ENCODE peak calls at places on chromosome 22, in nine cellular contexts. L, G, D, W, V, F, R, C and T are unnamed samples. For H3K4me1 and H3K9me3, the result is how much of the 10 kb centered on the place peaks cover.

GRCh38 chr22:17232406-17232805 is 13.2 kb upstream of the ADA2 start:
- DNase-seq in G (no peak), W (no peak), V (no peak), C (no peak), F (no peak), L (no peak), D (no peak), R (peak), T (no peak)

GRCh38 chr22:37650463-37651136 is 7.9 kb upstream of the PDXP start:
- DNase-seq in F (no peak), G (no peak), C (no peak), R (no peak), L (no peak), D (no peak), V (no peak), W (no peak), T (no peak)

GRCh38 chr22:25818541-25818940 is 76.6 kb downstream of the MYO18B start:
- DNase-seq in L (no peak), R (no peak), W (no peak), C (no peak), V (no peak), G (no peak), D (no peak), F (no peak), T (no peak)

GRCh38 chr22:23529166-23530103 is 50.7 kb downstream of the IGLL1 start:
- DNase-seq in F (no peak), V (no peak), W (no peak), C (no peak), G (no peak), D (no peak), R (no peak), L (no peak), T (no peak)

GRCh38 chr22:38218661-38219331 is 17.0 kb downstream of the MAFF start:
- DNase-seq in R (peak), C (peak), L (peak), F (peak), W (peak), D (peak), G (peak), V (peak), T (peak)

GRCh38 chr22:17846326-17846992 is 72.2 kb upstream of the BID start:
- DNase-seq in F (peak), G (no peak), V (no peak), D (no peak), W (peak), C (peak), R (no peak), L (no peak), T (no peak)

GRCh38 chr22:35476341-35476740 is 64.3 kb upstream of the RASD2 start:
- DNase-seq in C (no peak), G (no peak), D (no peak), W (no peak), F (no peak), L (no peak), R (no peak), V (no peak), T (no peak)

GRCh38 chr22:26740253-26740652 is 82.9 kb downstream of the MIAT start:
- DNase-seq in W (no peak), D (no peak), F (no peak), G (no peak), R (peak), L (no peak), V (no peak), C (no peak), T (no peak)

GRCh38 chr22:35629406-35630234 is 12.5 kb upstream of the MB start:
- DNase-seq in D (no peak), F (no peak), G (peak), L (peak), V (peak), W (peak), C (peak), R (no peak), T (no peak)

GRCh38 chr22:36238348-36239149 is 778 bp downstream of the APOL2 start:
- DNase-seq in R (no peak), V (no peak), F (peak), D (no peak), G (peak), C (peak), W (no peak), L (peak), T (peak)

GRCh38 chr22:50010676-50011446 is 1.7 kb downstream of the IL17REL start:
- DNase-seq in W (no peak), L (no peak), G (no peak), F (no peak), R (no peak), C (no peak), D (peak), V (no peak), T (peak)

GRCh38 chr22:25482868-25483639 is 81.4 kb upstream of the GRK3 start:
- DNase-seq in G (no peak), W (no peak), R (no peak), L (no peak), V (no peak), D (no peak), F (peak), C (peak), T (no peak)

GRCh38 chr22:44128961-44129613 is 51.6 kb upstream of the PARVG start:
- DNase-seq in C (no peak), V (no peak), G (no peak), L (no peak), W (no peak), D (no peak), R (no peak), F (no peak), T (no peak)

GRCh38 chr22:45144928-45145327 is 18.8 kb upstream of the NUP50 start:
- DNase-seq in F (no peak), V (no peak), W (no peak), D (no peak), G (no peak), C (no peak), L (no peak), R (no peak), T (no peak)

GRCh38 chr22:49959782-49960158 is 802 bp upstream of the PIM3 start:
- DNase-seq in G (peak), C (no peak), L (peak), W (no peak), V (no peak), D (no peak), R (no peak), F (peak), T (peak)

GRCh38 chr22:35349704-35350538 is 31.0 kb upstream of the HMOX1 start:
- DNase-seq in R (peak), C (peak), D (no peak), V (no peak), G (no peak), W (peak), L (no peak), F (no peak), T (no peak)

GRCh38 chr22:38114484-38115398 is 4.3 kb upstream of the BAIAP2L2 start:
- DNase-seq in V (peak), D (peak), F (peak), R (peak), G (peak), W (peak), L (peak), C (peak), T (peak)

GRCh38 chr22:43885319-43885671 is 6.5 kb downstream of the PNPLA5 start:
- DNase-seq in R (no peak), D (no peak), V (no peak), F (no peak), G (no peak), C (no peak), W (no peak), L (no peak), T (no peak)

GRCh38 chr22:27045103-27045940 is 387.9 kb downstream of the MIAT start:
- DNase-seq in D (no peak), F (no peak), W (no peak), R (no peak), C (no peak), V (no peak), L (no peak), G (no peak), T (no peak)

GRCh38 chr22:29520851-29521250 is 32.7 kb downstream of the THOC5 start:
- DNase-seq in C (no peak), D (no peak), F (no peak), V (no peak), L (no peak), G (no peak), W (no peak), R (no peak), T (no peak)

GRCh38 chr22:17865183-17866055 is 91.2 kb upstream of the BID start:
- DNase-seq in D (no peak), L (no peak), R (no peak), F (no peak), C (no peak), G (no peak), V (no peak), W (no peak), T (no peak)

DNA sequence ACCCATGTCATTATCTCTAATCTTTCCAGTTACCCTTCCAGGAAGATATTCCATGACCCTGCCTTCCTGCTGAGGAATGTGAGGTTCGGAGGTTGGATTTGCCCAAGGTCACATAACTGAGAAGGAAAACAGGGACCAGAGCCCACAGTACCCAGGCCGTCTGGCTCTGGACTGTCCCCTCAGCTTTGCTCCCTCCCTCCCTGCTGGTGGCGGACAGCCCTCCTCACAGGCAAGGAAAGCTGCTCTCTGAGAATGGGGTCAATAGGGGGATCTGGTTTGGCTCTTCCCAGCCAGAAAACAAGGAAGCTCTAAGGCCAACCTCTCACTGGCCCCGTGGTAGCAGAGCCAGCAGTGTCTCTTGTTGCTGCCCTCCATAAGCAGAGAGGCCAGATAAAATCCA is 63.3 kb downstream of the SYN3 start:
- DNase-seq in W (no peak), L (no peak), D (peak), F (no peak), R (peak), C (no peak), G (no peak), V (no peak), T (no peak)
- H3K4me1 ChIP-seq in W (under half), L (under half), D (under half), F (under half), R (under half), C (under half), G (under half), V (under half), T (under half)

DNA sequence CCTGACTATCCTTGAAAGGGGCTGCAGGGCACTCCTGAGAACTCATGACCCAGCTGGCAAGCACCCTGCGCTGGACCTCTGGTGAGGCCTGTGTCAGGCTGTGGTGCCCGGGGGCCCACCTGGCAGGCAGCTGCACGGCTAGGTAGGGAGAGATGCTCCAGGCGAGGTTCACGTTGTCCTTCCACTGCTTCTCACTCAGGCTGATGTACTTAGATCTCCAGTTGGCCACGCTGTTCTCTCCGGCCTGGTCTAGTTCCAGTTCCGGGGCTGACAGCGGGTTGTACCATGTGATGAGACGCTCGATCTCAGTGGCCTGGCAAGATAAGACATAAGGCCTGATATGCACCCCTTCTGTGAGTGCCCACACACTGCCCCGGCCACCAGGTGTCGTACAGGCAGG is 44.7 kb upstream of the SERPIND1 start:
- DNase-seq in F (no peak), G (no peak), D (no peak), R (no peak), W (no peak), C (no peak), L (no peak), V (no peak), T (no peak)
- TF ChIP-seq CTCF in F (no peak), G (no peak), D (no peak), R (no peak), W (no peak), C (no peak), L (no peak), V (no peak), T (no peak)

DNA sequence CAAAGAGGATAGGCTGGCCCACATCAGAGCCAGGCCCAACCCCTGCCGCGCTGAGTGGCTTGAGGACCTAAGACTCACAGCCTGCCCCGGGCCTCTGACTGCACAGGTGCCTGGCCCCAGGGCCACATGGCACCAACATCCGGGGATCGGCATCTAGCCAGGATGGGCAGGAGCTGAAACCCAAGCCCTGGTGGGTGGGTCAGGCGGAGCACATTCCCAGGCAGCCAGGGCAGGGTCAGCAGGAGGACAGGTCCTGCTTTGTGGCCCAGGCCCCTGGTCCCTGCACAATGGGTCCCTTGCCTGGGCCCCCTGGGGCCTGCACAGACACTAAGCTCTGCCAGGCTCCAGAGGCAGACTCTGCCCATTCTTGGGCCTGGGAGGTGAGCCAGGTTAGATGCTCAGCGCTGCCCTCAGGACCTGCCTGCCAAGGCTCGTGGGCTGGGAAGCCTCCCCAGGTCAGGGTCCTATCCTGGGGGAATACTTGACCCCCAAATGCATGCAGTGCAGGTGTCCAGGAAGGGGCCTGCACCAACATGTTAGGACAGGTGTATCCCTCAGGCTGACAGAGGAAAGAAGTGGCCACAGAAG is 33.5 kb downstream of the ARVCF start:
- DNase-seq in D (no peak), L (peak), C (no peak), G (no peak), V (no peak), R (no peak), W (no peak), F (no peak), T (peak)
- H3K9me3 ChIP-seq in D (under half), L (under half), C (under half), G (under half), V (under half), R (under half), W (under half), F (under half), T (under half)

DNA sequence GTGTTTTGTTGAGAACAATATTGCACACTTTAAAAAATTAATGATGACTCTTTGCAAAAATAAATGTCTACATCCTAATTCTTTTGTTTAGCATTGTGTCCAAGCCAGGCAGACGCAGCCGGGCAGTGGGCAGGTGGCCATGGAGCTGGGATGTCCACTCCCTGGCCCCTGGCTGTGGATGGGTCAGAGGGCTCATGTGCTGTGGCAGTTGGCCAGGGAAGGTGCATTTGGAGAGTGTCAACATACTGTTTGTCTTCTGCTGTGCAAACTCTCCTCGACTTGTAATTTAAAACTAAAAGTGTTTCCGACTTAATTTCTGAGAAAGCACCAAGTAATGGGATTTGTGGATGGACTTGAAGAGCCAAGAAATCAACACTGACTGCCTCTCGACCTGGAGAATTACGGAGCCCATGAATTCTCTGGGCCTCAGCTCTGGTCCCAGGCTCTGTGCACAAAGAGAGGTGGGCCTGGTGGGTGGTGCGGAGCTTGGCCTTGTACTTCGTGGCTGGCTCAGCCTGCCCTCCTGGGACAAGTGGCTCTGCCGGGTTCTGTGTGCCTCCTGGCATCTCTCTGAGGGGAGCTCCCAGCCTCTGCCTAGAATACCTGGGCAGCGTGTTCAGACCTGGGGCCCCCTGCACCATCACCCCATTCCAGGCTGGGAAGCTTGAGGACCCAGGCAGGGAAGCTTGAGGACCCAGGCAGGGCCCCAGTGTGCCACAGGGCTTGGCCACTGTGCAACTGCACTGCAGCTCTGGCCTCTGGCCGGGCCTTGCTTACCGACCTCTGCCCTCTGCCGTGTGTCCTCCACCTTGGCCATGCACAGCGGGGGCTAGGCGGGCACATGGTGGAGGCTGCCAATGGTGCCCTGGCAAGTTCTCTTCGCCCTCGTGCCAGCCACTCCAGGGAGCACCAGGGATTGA is 46.4 kb downstream of the RTN4R start:
- DNase-seq in G (no peak), W (no peak), R (no peak), C (no peak), F (no peak), D (no peak), V (no peak), L (no peak), T (no peak)
- H3K4me1 ChIP-seq in G (under half), W (under half), R (under half), C (under half), F (under half), D (under half), V (under half), L (under half), T (under half)

DNA sequence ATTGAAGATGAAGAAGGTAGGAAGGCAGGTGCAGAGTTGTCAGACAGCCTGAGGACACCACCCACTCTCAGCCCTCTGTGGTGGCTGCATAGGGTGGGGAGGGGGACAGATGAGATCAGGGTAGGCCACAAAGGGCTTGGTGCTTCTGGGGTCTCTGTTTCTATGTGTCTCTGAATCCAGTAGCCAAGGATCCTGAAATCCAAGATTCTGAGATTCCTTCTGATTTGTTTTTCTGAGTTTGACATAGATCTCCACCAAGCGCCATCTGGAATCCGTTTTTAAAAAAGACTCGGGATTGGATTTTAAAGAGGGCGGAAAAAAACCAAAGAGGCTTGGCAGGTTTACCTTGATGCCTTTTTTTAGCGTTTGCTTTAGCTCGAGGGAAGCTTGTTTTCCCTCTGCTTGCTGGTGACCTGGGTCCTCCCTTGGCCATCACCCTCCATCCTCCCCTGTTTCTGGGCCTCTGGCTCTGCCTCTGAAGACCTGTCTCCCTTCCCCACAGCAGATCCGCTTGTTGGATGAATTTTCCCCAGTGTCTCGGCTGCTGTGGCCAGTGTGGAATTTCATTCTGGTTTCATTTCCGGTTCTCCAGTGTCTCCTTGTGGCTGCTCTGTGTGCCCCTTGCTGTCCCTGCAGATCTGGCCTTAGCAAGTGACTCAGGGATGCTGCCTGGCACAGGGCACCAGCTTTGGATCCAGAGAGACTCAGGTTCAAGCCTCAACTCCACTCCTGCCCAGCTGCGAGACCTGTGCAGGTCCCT is 15.0 kb downstream of the SYNGR1 start:
- DNase-seq in V (no peak), C (no peak), L (no peak), G (no peak), W (no peak), F (no peak), R (no peak), D (no peak), T (no peak)
- TF ChIP-seq CTCF in V (no peak), C (peak), L (no peak), G (no peak), W (no peak), F (peak), R (no peak), D (no peak), T (no peak)

DNA sequence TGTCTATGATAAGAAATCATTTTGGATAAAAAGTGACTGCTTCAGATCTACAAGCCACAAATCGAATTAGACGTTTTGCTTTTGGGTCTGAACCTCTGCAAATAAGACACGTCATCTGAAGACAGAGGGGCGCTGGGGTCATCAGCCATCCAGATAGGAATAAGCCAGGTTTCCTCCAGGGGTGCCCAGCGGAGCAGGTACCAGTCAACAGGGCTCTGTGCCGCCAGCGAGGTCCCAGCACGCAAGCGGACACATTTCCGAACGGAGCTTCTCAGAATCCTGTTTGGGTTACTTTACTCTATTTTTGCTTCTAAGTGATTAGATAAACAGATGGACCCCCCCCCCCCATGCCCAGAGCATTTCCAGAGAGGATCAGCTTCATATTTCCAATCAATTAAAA is 873.8 kb downstream of the BRD1 start:
- DNase-seq in L (no peak), D (peak), W (no peak), F (peak), C (no peak), V (peak), R (no peak), G (peak), T (no peak)
- H3K9me3 ChIP-seq in L (under half), D (under half), W (under half), F (under half), C (under half), V (under half), R (under half), G (under half), T (under half)

DNA sequence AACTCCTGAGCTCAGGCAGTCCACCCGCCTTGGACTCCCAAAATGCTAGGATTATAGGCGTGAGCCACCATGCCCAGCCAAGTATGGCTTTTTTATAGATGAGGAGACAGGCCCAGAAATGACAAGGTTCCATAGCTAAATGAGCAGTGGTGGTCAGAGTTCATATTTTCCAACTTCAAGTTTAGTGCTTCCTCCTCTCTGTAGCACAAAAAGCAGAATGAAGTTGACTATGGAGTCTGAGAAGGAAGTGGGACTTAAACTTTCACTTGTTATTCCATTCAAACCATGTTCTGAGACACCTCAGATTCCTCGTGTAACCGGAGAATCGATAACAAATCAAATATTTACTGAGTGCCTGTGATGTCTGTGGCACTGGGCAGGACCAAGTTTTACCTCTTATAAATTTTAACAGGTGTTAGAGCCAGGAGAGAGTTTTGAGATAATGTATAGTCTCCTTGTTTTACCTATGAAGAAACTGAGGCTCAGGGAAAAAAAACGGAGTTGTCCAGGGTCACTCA is 3.0 kb downstream of the LIMK2 start:
- DNase-seq in D (no peak), F (no peak), L (no peak), R (no peak), W (no peak), C (no peak), V (no peak), G (peak), T (no peak)
- H3K4me1 ChIP-seq in D (under half), F (under half), L (under half), R (under half), W (under half), C (under half), V (under half), G (under half), T (under half)